ENCODE peak calls at places on chromosomes 4 and X, in four cellular contexts. One of them, this sample, is unnamed.
A peak's percentile ranks its signal among the peaks of the same experiment; 100 is the strongest.

GRCh38 chrX:46686003-46686645 is 72.8 kb downstream of the SLC9A7 start:
- DNase-seq in A673: peak; percentile 69
- DNase-seq in colonic mucosa: peak; percentile 21
- DNase-seq in AG04449: no peak
- DNase-seq in this sample: peak; percentile 54

GRCh38 chr4:2071912-2072867 is 13.1 kb downstream of the NAT8L start:
- DNase-seq in colonic mucosa: no peak
- DNase-seq in AG04449: no peak
- DNase-seq in A673: no peak
- DNase-seq in this sample: no peak

GRCh38 chr4:7552466-7552865 is 117.7 kb upstream of the PSAPL1 start:
- DNase-seq in AG04449: no peak
- DNase-seq in colonic mucosa: no peak
- DNase-seq in A673: no peak
- DNase-seq in this sample: no peak

GRCh38 chrX:107710617-107711391 is 64.8 kb downstream of the TSC22D3 start:
- DNase-seq in AG04449: peak; percentile 77
- DNase-seq in colonic mucosa: no peak
- DNase-seq in A673: peak; percentile 9
- DNase-seq in this sample: peak; percentile 86

GRCh38 chr4:16289872-16290554 is 63.7 kb upstream of the TAPT1 start:
- DNase-seq in colonic mucosa: no peak
- DNase-seq in AG04449: peak; percentile 12
- DNase-seq in A673: peak; percentile 86
- DNase-seq in this sample: peak; percentile 54

GRCh38 chrX:136268051-136269048 is 17.1 kb upstream of the MAP7D3 start:
- DNase-seq in AG04449: no peak
- DNase-seq in A673: peak; percentile 58
- DNase-seq in colonic mucosa: peak; percentile 47
- DNase-seq in this sample: peak; percentile 55

GRCh38 chr4:112247021-112247420 is 15.4 kb downstream of the AP1AR start:
- DNase-seq in colonic mucosa: no peak
- DNase-seq in A673: no peak
- DNase-seq in AG04449: no peak
- DNase-seq in this sample: no peak

GRCh38 chr4:27629532-27630225 is 769.0 kb downstream of the STIM2 start:
- DNase-seq in colonic mucosa: no peak
- DNase-seq in A673: no peak
- DNase-seq in AG04449: no peak
- DNase-seq in this sample: no peak

GRCh38 chr4:127685292-127685691 is 44.9 kb upstream of the SLC25A31 start:
- DNase-seq in colonic mucosa: no peak
- DNase-seq in AG04449: no peak
- DNase-seq in A673: no peak
- DNase-seq in this sample: no peak

GRCh38 chr4:30720656-30721352 is 635 bp downstream of the PCDH7 start:
- DNase-seq in A673: peak; percentile 68
- DNase-seq in AG04449: no peak
- DNase-seq in colonic mucosa: peak; percentile 24
- DNase-seq in this sample: peak; percentile 64

GRCh38 chrX:131199086-131199485 is 90.0 kb downstream of the IGSF1 start:
- DNase-seq in colonic mucosa: no peak
- DNase-seq in A673: no peak
- DNase-seq in AG04449: no peak
- DNase-seq in this sample: peak; percentile 26

GRCh38 chr4:40675166-40675565 is 45.5 kb upstream of the RBM47 start:
- DNase-seq in AG04449: no peak
- DNase-seq in colonic mucosa: no peak
- DNase-seq in A673: no peak
- DNase-seq in this sample: peak; percentile 23

GRCh38 chrX:25028726-25029125 is 13.0 kb upstream of the ARX start:
- DNase-seq in AG04449: no peak
- DNase-seq in colonic mucosa: no peak
- DNase-seq in A673: peak; percentile 67
- DNase-seq in this sample: peak; percentile 65

GRCh38 chrX:19774905-19775304 is 112.5 kb downstream of the SH3KBP1 start:
- DNase-seq in AG04449: no peak
- DNase-seq in colonic mucosa: no peak
- DNase-seq in A673: no peak
- DNase-seq in this sample: no peak

GRCh38 chrX:56745019-56745418 is 16.0 kb downstream of the NBDY start:
- DNase-seq in colonic mucosa: no peak
- DNase-seq in A673: peak; percentile 17
- DNase-seq in AG04449: no peak
- DNase-seq in this sample: peak; percentile 73

GRCh38 chr4:99723555-99724450 is 66.2 kb upstream of the C4orf54 start:
- DNase-seq in AG04449: no peak
- DNase-seq in A673: peak; percentile 8
- DNase-seq in colonic mucosa: peak; percentile 54
- DNase-seq in this sample: peak; percentile 93

GRCh38 chr4:168604496-168605373 is 107.9 kb downstream of the PALLD start:
- DNase-seq in AG04449: no peak
- DNase-seq in A673: peak; percentile 96
- DNase-seq in colonic mucosa: no peak
- DNase-seq in this sample: peak; percentile 94

GRCh38 chrX:13791559-13791958 is 25.3 kb downstream of the GPM6B start:
- DNase-seq in colonic mucosa: no peak
- DNase-seq in A673: no peak
- DNase-seq in AG04449: no peak
- DNase-seq in this sample: no peak

GRCh38 chr4:184136525-184136924 is 81.1 kb downstream of the ENPP6 start:
- DNase-seq in AG04449: no peak
- DNase-seq in A673: no peak
- DNase-seq in colonic mucosa: no peak
- DNase-seq in this sample: no peak

GRCh38 chrX:24019448-24019847 is 7.5 kb downstream of the KLHL15 start:
- DNase-seq in AG04449: no peak
- DNase-seq in A673: no peak
- DNase-seq in colonic mucosa: no peak
- DNase-seq in this sample: no peak

GRCh38 chr4:1410491-1411325 is 4.5 kb upstream of the NKX1-1 start:
- DNase-seq in AG04449: no peak
- DNase-seq in A673: peak; percentile 76
- DNase-seq in colonic mucosa: peak; percentile 20
- DNase-seq in this sample: peak; percentile 11

GRCh38 chrX:40394302-40394701 is 186.5 kb upstream of the ATP6AP2 start:
- DNase-seq in colonic mucosa: no peak
- DNase-seq in A673: no peak
- DNase-seq in AG04449: no peak
- DNase-seq in this sample: no peak

GRCh38 chrX:147550217-147550616 is 361.5 kb upstream of the FMR1 start:
- DNase-seq in A673: peak; percentile 24
- DNase-seq in AG04449: no peak
- DNase-seq in colonic mucosa: no peak
- DNase-seq in this sample: peak; percentile 59

GRCh38 chr4:8607603-8608481 is 15.3 kb downstream of the CPZ start:
- DNase-seq in AG04449: no peak
- DNase-seq in colonic mucosa: no peak
- DNase-seq in A673: peak; percentile 63
- DNase-seq in this sample: no peak

GRCh38 chrX:22150371-22150770 is 118.2 kb downstream of the PHEX start:
- DNase-seq in colonic mucosa: no peak
- DNase-seq in A673: no peak
- DNase-seq in AG04449: no peak
- DNase-seq in this sample: no peak

GRCh38 chrX:22148565-22148964 is 116.4 kb downstream of the PHEX start:
- DNase-seq in A673: no peak
- DNase-seq in colonic mucosa: no peak
- DNase-seq in AG04449: no peak
- DNase-seq in this sample: no peak

GRCh38 chrX:22147214-22147613 is 115.1 kb downstream of the PHEX start:
- DNase-seq in colonic mucosa: no peak
- DNase-seq in AG04449: no peak
- DNase-seq in A673: no peak
- DNase-seq in this sample: no peak

DNA sequence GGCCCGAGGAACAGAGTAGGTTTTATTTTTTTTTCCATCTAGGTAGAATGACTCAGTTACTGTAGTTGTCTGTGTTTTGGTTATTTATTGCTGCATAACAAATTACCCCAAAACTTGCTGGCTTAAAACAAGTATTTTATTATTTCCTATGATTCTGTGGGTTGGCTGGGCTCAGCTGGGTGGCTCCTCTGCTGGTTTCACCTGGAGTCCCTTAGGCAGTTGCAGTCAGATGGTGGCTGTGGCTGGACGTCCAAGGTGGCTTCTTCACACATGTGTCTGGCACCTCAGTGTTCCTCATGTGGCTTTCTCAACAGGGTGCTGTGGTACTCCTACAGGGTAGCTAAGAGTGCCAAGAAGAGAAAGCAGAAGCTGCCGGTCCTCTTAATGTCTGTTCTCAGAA is 115.8 kb downstream of the PHEX start:
- DNase-seq in A673: no peak
- DNase-seq in colonic mucosa: no peak
- DNase-seq in AG04449: no peak
- DNase-seq in this sample: no peak
- TF ChIP-seq CTCF in A673: no peak
- TF ChIP-seq CTCF in colonic mucosa: no peak
- TF ChIP-seq CTCF in AG04449: no peak
- TF ChIP-seq CTCF in this sample: no peak

GRCh38 chrX:68252664-68253063 is 180.6 kb downstream of the OPHN1 start:
- DNase-seq in colonic mucosa: no peak
- DNase-seq in A673: peak; percentile 5
- DNase-seq in AG04449: no peak
- DNase-seq in this sample: no peak
- TF ChIP-seq CTCF in colonic mucosa: no peak
- TF ChIP-seq CTCF in A673: no peak
- TF ChIP-seq CTCF in AG04449: no peak
- TF ChIP-seq CTCF in this sample: no peak

GRCh38 chrX:65667503-65668355 is at the start of gene MSN:
- DNase-seq in colonic mucosa: peak; percentile 68
- DNase-seq in A673: peak; percentile 57
- DNase-seq in AG04449: no peak
- DNase-seq in this sample: peak; percentile 61
- TF ChIP-seq CTCF in colonic mucosa: no peak
- TF ChIP-seq CTCF in A673: peak; percentile 33
- TF ChIP-seq CTCF in AG04449: peak; percentile 25
- TF ChIP-seq CTCF in this sample: no peak

GRCh38 chr4:149707862-149708261 is 107.8 kb downstream of the IQCM start:
- DNase-seq in colonic mucosa: no peak
- DNase-seq in A673: no peak
- DNase-seq in AG04449: no peak
- DNase-seq in this sample: no peak

GRCh38 chr4:149708513-149709175 is 107.0 kb downstream of the IQCM start:
- DNase-seq in AG04449: peak; percentile 21
- DNase-seq in A673: no peak
- DNase-seq in colonic mucosa: no peak
- DNase-seq in this sample: peak; percentile 73

GRCh38 chr4:149706942-149707341 is 108.7 kb downstream of the IQCM start:
- DNase-seq in A673: peak; percentile 27
- DNase-seq in AG04449: peak; percentile 53
- DNase-seq in colonic mucosa: no peak
- DNase-seq in this sample: no peak

GRCh38 chr4:149711588-149711987 is 104.1 kb downstream of the IQCM start:
- DNase-seq in colonic mucosa: no peak
- DNase-seq in AG04449: no peak
- DNase-seq in A673: no peak
- DNase-seq in this sample: no peak

DNA sequence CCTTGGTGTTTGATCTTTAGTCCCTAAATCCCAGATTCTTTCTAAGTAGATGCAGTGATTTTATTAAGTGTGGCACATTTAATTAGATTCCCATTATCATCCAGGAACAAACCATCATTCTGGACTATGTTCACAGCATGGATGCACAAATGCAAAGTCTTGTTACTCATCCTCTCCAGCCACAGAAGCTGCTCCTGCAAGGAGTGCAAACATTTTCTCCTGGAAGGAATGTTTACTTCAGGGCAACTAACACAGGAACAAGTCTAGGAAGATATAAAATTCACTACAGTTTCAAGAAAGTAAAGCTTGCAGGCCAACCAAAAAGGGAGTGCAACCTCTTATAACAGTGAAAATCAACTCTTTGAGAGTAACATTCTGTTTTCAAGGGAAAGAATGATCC is 106.0 kb downstream of the IQCM start:
- DNase-seq in AG04449: peak; percentile 5
- DNase-seq in A673: no peak
- DNase-seq in colonic mucosa: no peak
- DNase-seq in this sample: no peak
- TF ChIP-seq CTCF in AG04449: no peak
- TF ChIP-seq CTCF in A673: no peak
- TF ChIP-seq CTCF in colonic mucosa: no peak
- TF ChIP-seq CTCF in this sample: no peak

DNA sequence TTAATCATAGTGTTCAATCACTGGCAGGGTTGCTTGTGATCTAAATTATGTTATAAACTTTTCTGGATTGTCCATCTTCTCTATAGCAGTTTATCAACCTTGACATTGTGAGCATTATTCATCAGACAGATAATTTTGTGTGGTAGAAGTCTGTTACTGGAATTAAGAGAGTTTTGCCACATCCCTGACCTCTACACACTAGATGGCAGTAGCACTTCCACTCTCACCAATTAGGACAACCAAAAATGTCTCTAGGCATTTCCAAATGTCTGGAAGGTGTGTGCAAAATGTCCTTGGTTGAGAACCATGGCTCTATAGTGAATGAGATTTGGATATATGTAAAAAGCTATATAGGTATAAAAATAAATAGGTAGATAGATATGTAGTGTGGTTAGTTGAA is 324.1 kb upstream of the FAM47C start:
- DNase-seq in A673: peak; percentile 18
- DNase-seq in colonic mucosa: no peak
- DNase-seq in AG04449: no peak
- DNase-seq in this sample: peak; percentile 30
- TF ChIP-seq CTCF in A673: peak; percentile 52
- TF ChIP-seq CTCF in colonic mucosa: no peak
- TF ChIP-seq CTCF in AG04449: no peak
- TF ChIP-seq CTCF in this sample: no peak

GRCh38 chr4:17719106-17719505 is 62.3 kb downstream of the FAM184B start:
- DNase-seq in A673: no peak
- DNase-seq in colonic mucosa: no peak
- DNase-seq in AG04449: no peak
- DNase-seq in this sample: peak; percentile 56

GRCh38 chr4:17718471-17718870 is 63.0 kb downstream of the FAM184B start:
- DNase-seq in A673: no peak
- DNase-seq in AG04449: no peak
- DNase-seq in colonic mucosa: no peak
- DNase-seq in this sample: no peak

GRCh38 chr4:17713779-17714178 is 67.6 kb downstream of the FAM184B start:
- DNase-seq in AG04449: no peak
- DNase-seq in colonic mucosa: no peak
- DNase-seq in A673: no peak
- DNase-seq in this sample: no peak

GRCh38 chr4:17721496-17722360 is 59.7 kb downstream of the FAM184B start:
- DNase-seq in colonic mucosa: no peak
- DNase-seq in A673: no peak
- DNase-seq in AG04449: peak; percentile 67
- DNase-seq in this sample: peak; percentile 38

DNA sequence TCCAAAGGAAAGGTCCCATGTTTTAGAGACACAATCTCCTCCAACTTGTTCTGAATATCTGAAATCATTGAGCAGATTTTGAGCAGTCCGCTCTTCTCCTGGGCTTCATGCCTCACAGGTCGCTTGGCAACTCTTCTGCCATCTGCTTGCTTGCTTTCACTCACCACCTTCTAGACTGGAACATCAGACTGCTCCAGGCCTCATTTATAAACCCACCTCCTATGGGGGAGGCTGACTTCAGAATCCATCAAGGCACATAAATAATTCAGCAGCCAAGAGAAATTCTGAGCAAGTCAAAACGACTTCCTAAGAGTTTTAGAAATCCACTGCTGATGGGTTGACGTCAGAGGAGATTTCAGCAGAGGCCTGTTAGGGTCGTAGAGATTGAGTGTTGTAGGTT is 64.1 kb downstream of the FAM184B start:
- DNase-seq in colonic mucosa: no peak
- DNase-seq in A673: peak; percentile 7
- DNase-seq in AG04449: no peak
- DNase-seq in this sample: no peak
- TF ChIP-seq CTCF in colonic mucosa: no peak
- TF ChIP-seq CTCF in A673: no peak
- TF ChIP-seq CTCF in AG04449: no peak
- TF ChIP-seq CTCF in this sample: no peak

This sample was measured in MCF 10A.